ENCODE peak calls at places on chromosomes 5 and 9, in ten cellular contexts. One of them, this sample, is unnamed.

GRCh38 chr9:114380988-114381387 is 6.8 kb downstream of the AKNA start:
- DNase-seq in left ventricle myocardium inferior: no peak
- DNase-seq in fibroblast of pulmonary artery: no peak
- DNase-seq in GM13977: no peak
- DNase-seq in heart right ventricle: no peak
- DNase-seq in A549: no peak
- DNase-seq in cardiac fibroblast: no peak
- DNase-seq in tibial artery: no peak
- DNase-seq in AG09319: no peak
- DNase-seq in ovary: peak
- DNase-seq in this sample: no peak

GRCh38 chr9:137919649-137920101 is 42.1 kb downstream of the CACNA1B start:
- DNase-seq in AG09319: no peak
- DNase-seq in A549: no peak
- DNase-seq in cardiac fibroblast: no peak
- DNase-seq in ovary: no peak
- DNase-seq in heart right ventricle: no peak
- DNase-seq in fibroblast of pulmonary artery: no peak
- DNase-seq in tibial artery: no peak
- DNase-seq in left ventricle myocardium inferior: no peak
- DNase-seq in GM13977: peak
- DNase-seq in this sample: no peak

GRCh38 chr5:108749130-108749861 is 1.6 kb downstream of the FER start:
- DNase-seq in AG09319: no peak
- DNase-seq in left ventricle myocardium inferior: no peak
- DNase-seq in ovary: no peak
- DNase-seq in tibial artery: peak
- DNase-seq in heart right ventricle: no peak
- DNase-seq in fibroblast of pulmonary artery: no peak
- DNase-seq in A549: peak
- DNase-seq in cardiac fibroblast: no peak
- DNase-seq in GM13977: peak
- DNase-seq in this sample: peak

GRCh38 chr9:137446851-137447471 is 5.8 kb upstream of the ENTPD8 start:
- DNase-seq in A549: no peak
- DNase-seq in heart right ventricle: no peak
- DNase-seq in left ventricle myocardium inferior: no peak
- DNase-seq in tibial artery: no peak
- DNase-seq in fibroblast of pulmonary artery: no peak
- DNase-seq in GM13977: no peak
- DNase-seq in cardiac fibroblast: no peak
- DNase-seq in AG09319: no peak
- DNase-seq in ovary: peak
- DNase-seq in this sample: no peak

GRCh38 chr5:135269828-135270545 is 129.0 kb downstream of the MACROH2A1 start:
- DNase-seq in cardiac fibroblast: no peak
- DNase-seq in left ventricle myocardium inferior: no peak
- DNase-seq in tibial artery: peak
- DNase-seq in heart right ventricle: no peak
- DNase-seq in AG09319: no peak
- DNase-seq in GM13977: no peak
- DNase-seq in A549: no peak
- DNase-seq in fibroblast of pulmonary artery: peak
- DNase-seq in ovary: no peak
- DNase-seq in this sample: no peak

GRCh38 chr5:36723921-36724320 is 117.5 kb downstream of the SLC1A3 start:
- DNase-seq in heart right ventricle: no peak
- DNase-seq in left ventricle myocardium inferior: no peak
- DNase-seq in A549: no peak
- DNase-seq in AG09319: no peak
- DNase-seq in GM13977: peak
- DNase-seq in tibial artery: no peak
- DNase-seq in fibroblast of pulmonary artery: no peak
- DNase-seq in cardiac fibroblast: no peak
- DNase-seq in ovary: no peak
- DNase-seq in this sample: no peak

GRCh38 chr9:116998305-116998704 is 311.2 kb downstream of the TRIM32 start:
- DNase-seq in fibroblast of pulmonary artery: peak
- DNase-seq in heart right ventricle: no peak
- DNase-seq in ovary: no peak
- DNase-seq in cardiac fibroblast: no peak
- DNase-seq in A549: no peak
- DNase-seq in AG09319: no peak
- DNase-seq in left ventricle myocardium inferior: no peak
- DNase-seq in tibial artery: no peak
- DNase-seq in GM13977: peak
- DNase-seq in this sample: no peak

GRCh38 chr9:17160327-17160726 is 25.5 kb downstream of the CNTLN start:
- DNase-seq in fibroblast of pulmonary artery: no peak
- DNase-seq in AG09319: no peak
- DNase-seq in tibial artery: no peak
- DNase-seq in ovary: no peak
- DNase-seq in cardiac fibroblast: no peak
- DNase-seq in A549: no peak
- DNase-seq in left ventricle myocardium inferior: no peak
- DNase-seq in GM13977: no peak
- DNase-seq in heart right ventricle: no peak
- DNase-seq in this sample: no peak

GRCh38 chr5:55104036-55104767 is 1.8 kb downstream of the GZMA start:
- DNase-seq in cardiac fibroblast: no peak
- DNase-seq in tibial artery: no peak
- DNase-seq in ovary: no peak
- DNase-seq in GM13977: no peak
- DNase-seq in fibroblast of pulmonary artery: no peak
- DNase-seq in A549: no peak
- DNase-seq in heart right ventricle: no peak
- DNase-seq in AG09319: no peak
- DNase-seq in left ventricle myocardium inferior: no peak
- DNase-seq in this sample: no peak

GRCh38 chr5:135116146-135116545 is 82.1 kb upstream of the PITX1 start:
- DNase-seq in fibroblast of pulmonary artery: no peak
- DNase-seq in heart right ventricle: peak
- DNase-seq in GM13977: no peak
- DNase-seq in A549: no peak
- DNase-seq in ovary: no peak
- DNase-seq in tibial artery: peak
- DNase-seq in left ventricle myocardium inferior: peak
- DNase-seq in AG09319: no peak
- DNase-seq in cardiac fibroblast: no peak
- DNase-seq in this sample: no peak

GRCh38 chr5:375921-376871 is 54.7 kb downstream of the AHRR start:
- DNase-seq in left ventricle myocardium inferior: no peak
- DNase-seq in heart right ventricle: peak
- DNase-seq in ovary: no peak
- DNase-seq in tibial artery: no peak
- DNase-seq in A549: no peak
- DNase-seq in AG09319: no peak
- DNase-seq in cardiac fibroblast: no peak
- DNase-seq in fibroblast of pulmonary artery: no peak
- DNase-seq in GM13977: no peak
- DNase-seq in this sample: peak

GRCh38 chr5:139688088-139688702 is 40.0 kb downstream of the CXXC5 start:
- DNase-seq in GM13977: no peak
- DNase-seq in AG09319: no peak
- DNase-seq in heart right ventricle: no peak
- DNase-seq in ovary: no peak
- DNase-seq in fibroblast of pulmonary artery: no peak
- DNase-seq in tibial artery: no peak
- DNase-seq in cardiac fibroblast: no peak
- DNase-seq in left ventricle myocardium inferior: no peak
- DNase-seq in A549: no peak
- DNase-seq in this sample: no peak

GRCh38 chr9:35516481-35516880 is 26.6 kb downstream of the RUSC2 start:
- DNase-seq in GM13977: no peak
- DNase-seq in cardiac fibroblast: peak
- DNase-seq in AG09319: no peak
- DNase-seq in ovary: no peak
- DNase-seq in tibial artery: no peak
- DNase-seq in fibroblast of pulmonary artery: peak
- DNase-seq in A549: peak
- DNase-seq in left ventricle myocardium inferior: no peak
- DNase-seq in heart right ventricle: no peak
- DNase-seq in this sample: no peak

GRCh38 chr5:140868721-140869554 is at the start of gene PCDHA11:
- DNase-seq in cardiac fibroblast: no peak
- DNase-seq in left ventricle myocardium inferior: no peak
- DNase-seq in GM13977: no peak
- DNase-seq in fibroblast of pulmonary artery: no peak
- DNase-seq in tibial artery: no peak
- DNase-seq in heart right ventricle: no peak
- DNase-seq in AG09319: no peak
- DNase-seq in A549: peak
- DNase-seq in ovary: no peak
- DNase-seq in this sample: no peak

GRCh38 chr5:171415115-171415730 is 4.2 kb upstream of the FGF18 start:
- DNase-seq in fibroblast of pulmonary artery: peak
- DNase-seq in left ventricle myocardium inferior: no peak
- DNase-seq in A549: no peak
- DNase-seq in GM13977: peak
- DNase-seq in AG09319: peak
- DNase-seq in heart right ventricle: no peak
- DNase-seq in tibial artery: no peak
- DNase-seq in cardiac fibroblast: peak
- DNase-seq in ovary: no peak
- DNase-seq in this sample: no peak

GRCh38 chr9:101115062-101115461 is 86.5 kb downstream of the PLPPR1 start:
- DNase-seq in ovary: no peak
- DNase-seq in A549: no peak
- DNase-seq in GM13977: no peak
- DNase-seq in cardiac fibroblast: no peak
- DNase-seq in AG09319: no peak
- DNase-seq in fibroblast of pulmonary artery: no peak
- DNase-seq in heart right ventricle: no peak
- DNase-seq in left ventricle myocardium inferior: no peak
- DNase-seq in tibial artery: no peak
- DNase-seq in this sample: no peak

DNA sequence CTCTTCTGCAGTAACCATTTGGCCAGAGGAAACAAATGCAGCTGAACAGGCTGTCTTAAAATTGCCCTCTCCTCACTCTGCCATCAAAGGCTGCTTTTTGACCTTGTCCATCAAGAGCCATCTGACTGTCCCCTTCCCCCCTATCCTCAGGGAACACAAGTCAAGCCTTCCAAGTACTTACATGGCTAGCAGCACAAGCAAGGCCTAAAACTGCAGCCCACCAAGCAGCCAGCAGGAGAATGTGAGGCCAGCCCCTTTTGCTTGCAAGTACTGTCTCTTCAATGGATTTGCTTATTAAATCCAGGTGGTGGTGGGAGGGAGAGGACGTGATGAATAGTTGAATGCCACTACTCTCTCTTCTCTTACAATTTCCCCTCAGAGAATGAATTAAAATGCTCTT is 83.5 kb downstream of the HTR1A start:
- DNase-seq in AG09319: no peak
- DNase-seq in ovary: no peak
- DNase-seq in left ventricle myocardium inferior: no peak
- DNase-seq in GM13977: no peak
- DNase-seq in A549: no peak
- DNase-seq in fibroblast of pulmonary artery: no peak
- DNase-seq in tibial artery: no peak
- DNase-seq in cardiac fibroblast: no peak
- DNase-seq in heart right ventricle: no peak
- DNase-seq in this sample: no peak
- TF ChIP-seq CTCF in AG09319: no peak
- TF ChIP-seq CTCF in ovary: no peak
- TF ChIP-seq CTCF in left ventricle myocardium inferior: no peak
- TF ChIP-seq CTCF in GM13977: no peak
- TF ChIP-seq CTCF in A549: no peak
- TF ChIP-seq CTCF in fibroblast of pulmonary artery: no peak
- TF ChIP-seq CTCF in tibial artery: no peak
- TF ChIP-seq CTCF in cardiac fibroblast: no peak
- TF ChIP-seq CTCF in heart right ventricle: no peak
- TF ChIP-seq CTCF in this sample: no peak

DNA sequence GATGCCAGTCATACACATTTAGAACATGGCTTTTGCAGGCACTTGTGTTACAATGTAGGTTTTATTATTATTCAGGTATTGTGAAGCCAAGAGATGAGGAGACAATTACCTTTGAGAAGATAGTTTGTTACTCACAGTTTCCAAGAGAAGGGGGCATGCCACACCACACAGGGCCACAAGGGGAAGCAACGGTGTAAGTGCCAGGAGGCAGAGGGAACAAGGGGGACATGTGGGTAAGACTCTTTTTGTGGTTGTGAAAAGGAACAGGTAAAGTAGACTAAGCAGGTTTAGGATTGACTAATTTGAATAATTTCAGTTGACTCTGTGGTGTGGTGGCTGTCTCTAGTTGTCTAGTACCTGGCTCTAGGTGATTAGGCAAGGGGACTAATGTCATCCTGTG is 191.2 kb downstream of the TRPM6 start:
- DNase-seq in cardiac fibroblast: no peak
- DNase-seq in left ventricle myocardium inferior: no peak
- DNase-seq in ovary: no peak
- DNase-seq in tibial artery: no peak
- DNase-seq in AG09319: no peak
- DNase-seq in fibroblast of pulmonary artery: no peak
- DNase-seq in GM13977: no peak
- DNase-seq in heart right ventricle: no peak
- DNase-seq in A549: no peak
- DNase-seq in this sample: no peak
- TF ChIP-seq CTCF in cardiac fibroblast: peak
- TF ChIP-seq CTCF in left ventricle myocardium inferior: no peak
- TF ChIP-seq CTCF in ovary: no peak
- TF ChIP-seq CTCF in tibial artery: no peak
- TF ChIP-seq CTCF in AG09319: no peak
- TF ChIP-seq CTCF in fibroblast of pulmonary artery: no peak
- TF ChIP-seq CTCF in GM13977: no peak
- TF ChIP-seq CTCF in heart right ventricle: no peak
- TF ChIP-seq CTCF in A549: no peak
- TF ChIP-seq CTCF in this sample: no peak

GRCh38 chr5:174096619-174097018 is 51.1 kb downstream of the NSG2 start:
- DNase-seq in fibroblast of pulmonary artery: no peak
- DNase-seq in ovary: no peak
- DNase-seq in left ventricle myocardium inferior: no peak
- DNase-seq in tibial artery: no peak
- DNase-seq in A549: no peak
- DNase-seq in heart right ventricle: no peak
- DNase-seq in AG09319: no peak
- DNase-seq in GM13977: no peak
- DNase-seq in cardiac fibroblast: no peak
- DNase-seq in this sample: no peak
- TF ChIP-seq CTCF in fibroblast of pulmonary artery: no peak
- TF ChIP-seq CTCF in ovary: no peak
- TF ChIP-seq CTCF in left ventricle myocardium inferior: no peak
- TF ChIP-seq CTCF in tibial artery: no peak
- TF ChIP-seq CTCF in A549: no peak
- TF ChIP-seq CTCF in heart right ventricle: no peak
- TF ChIP-seq CTCF in AG09319: no peak
- TF ChIP-seq CTCF in GM13977: no peak
- TF ChIP-seq CTCF in cardiac fibroblast: no peak
- TF ChIP-seq CTCF in this sample: no peak

DNA sequence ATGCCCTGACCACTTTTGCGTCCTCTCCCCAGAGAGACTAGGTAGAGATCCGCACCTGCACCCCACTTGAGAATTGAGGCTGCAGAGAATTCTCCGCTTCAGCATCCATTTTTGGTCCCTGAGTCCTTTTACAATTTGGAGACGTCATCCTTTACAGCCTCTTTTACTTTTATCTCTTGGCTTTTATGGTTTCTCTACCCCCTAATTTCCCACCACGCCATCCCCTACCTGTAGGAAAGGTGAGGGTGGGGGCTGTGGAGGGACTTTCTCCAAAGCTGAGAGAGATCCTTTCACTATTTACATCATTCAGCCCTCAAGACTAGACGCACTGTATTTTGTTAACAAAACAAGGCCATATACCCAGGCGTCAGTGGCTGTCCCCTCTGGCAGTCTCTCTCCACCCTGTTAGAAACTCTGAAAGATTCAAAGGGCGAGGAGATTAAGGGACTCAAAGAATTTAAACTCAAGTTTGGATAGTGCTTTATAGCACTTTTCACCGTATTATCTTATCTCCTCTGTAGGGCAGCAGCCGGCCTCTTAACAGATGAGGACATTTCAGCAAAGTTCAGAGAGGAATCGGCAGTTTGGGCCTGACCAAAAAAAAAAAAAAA is 1.7 kb downstream of the MSX2 start:
- DNase-seq in AG09319: no peak
- DNase-seq in left ventricle myocardium inferior: no peak
- DNase-seq in ovary: no peak
- DNase-seq in A549: no peak
- DNase-seq in GM13977: no peak
- DNase-seq in heart right ventricle: no peak
- DNase-seq in cardiac fibroblast: no peak
- DNase-seq in tibial artery: no peak
- DNase-seq in fibroblast of pulmonary artery: no peak
- DNase-seq in this sample: no peak
- TF ChIP-seq CTCF in AG09319: no peak
- TF ChIP-seq CTCF in left ventricle myocardium inferior: no peak
- TF ChIP-seq CTCF in ovary: no peak
- TF ChIP-seq CTCF in A549: no peak
- TF ChIP-seq CTCF in GM13977: no peak
- TF ChIP-seq CTCF in heart right ventricle: no peak
- TF ChIP-seq CTCF in cardiac fibroblast: no peak
- TF ChIP-seq CTCF in tibial artery: no peak
- TF ChIP-seq CTCF in fibroblast of pulmonary artery: no peak
- TF ChIP-seq CTCF in this sample: no peak

This sample was measured in chondrocyte.